ENCODE peak calls at places on chromosomes 11 and 22, in nine cellular contexts. One of them, this sample, is unnamed.

GRCh38 chr11:34812905-34813576 is 103.1 kb downstream of the APIP start:
- DNase-seq in fibroblast of mammary gland: no peak
- DNase-seq in activated CD8-positive, alpha-beta memory T cell treated with anti-CD3 and anti-CD28 coated beads, Interleukin-2, amount 50 U/mL, for 48 hours: no peak
- DNase-seq in mesenchymal stem cell: no peak
- DNase-seq in lower leg skin: no peak
- DNase-seq in left lung: no peak
- DNase-seq in T follicular helper cell: no peak
- DNase-seq in CD8-positive, alpha-beta memory T cell: no peak
- DNase-seq in cortex of kidney: no peak
- DNase-seq in this sample: no peak

GRCh38 chr11:1336836-1337646 is 27.6 kb upstream of the TOLLIP start:
- DNase-seq in mesenchymal stem cell: no peak
- DNase-seq in cortex of kidney: no peak
- DNase-seq in left lung: peak; percentile 92
- DNase-seq in fibroblast of mammary gland: no peak
- DNase-seq in lower leg skin: no peak
- DNase-seq in activated CD8-positive, alpha-beta memory T cell treated with anti-CD3 and anti-CD28 coated beads, Interleukin-2, amount 50 U/mL, for 48 hours: peak; percentile 76
- DNase-seq in T follicular helper cell: peak; percentile 37
- DNase-seq in CD8-positive, alpha-beta memory T cell: peak; percentile 37
- DNase-seq in this sample: peak; percentile 55

GRCh38 chr22:19336133-19337075 is 44.9 kb upstream of the CLTCL1 start:
- DNase-seq in left lung: no peak
- DNase-seq in CD8-positive, alpha-beta memory T cell: no peak
- DNase-seq in cortex of kidney: no peak
- DNase-seq in T follicular helper cell: no peak
- DNase-seq in activated CD8-positive, alpha-beta memory T cell treated with anti-CD3 and anti-CD28 coated beads, Interleukin-2, amount 50 U/mL, for 48 hours: no peak
- DNase-seq in mesenchymal stem cell: no peak
- DNase-seq in fibroblast of mammary gland: no peak
- DNase-seq in lower leg skin: no peak
- DNase-seq in this sample: no peak

GRCh38 chr11:62627718-62628117 is 5.9 kb upstream of the B3GAT3 start:
- DNase-seq in T follicular helper cell: no peak
- DNase-seq in fibroblast of mammary gland: no peak
- DNase-seq in cortex of kidney: no peak
- DNase-seq in CD8-positive, alpha-beta memory T cell: no peak
- DNase-seq in activated CD8-positive, alpha-beta memory T cell treated with anti-CD3 and anti-CD28 coated beads, Interleukin-2, amount 50 U/mL, for 48 hours: no peak
- DNase-seq in lower leg skin: no peak
- DNase-seq in left lung: no peak
- DNase-seq in mesenchymal stem cell: no peak
- DNase-seq in this sample: no peak

GRCh38 chr22:28956506-28956905 is 73.1 kb downstream of the ZNRF3 start:
- DNase-seq in cortex of kidney: no peak
- DNase-seq in fibroblast of mammary gland: no peak
- DNase-seq in CD8-positive, alpha-beta memory T cell: no peak
- DNase-seq in T follicular helper cell: no peak
- DNase-seq in left lung: no peak
- DNase-seq in lower leg skin: no peak
- DNase-seq in activated CD8-positive, alpha-beta memory T cell treated with anti-CD3 and anti-CD28 coated beads, Interleukin-2, amount 50 U/mL, for 48 hours: no peak
- DNase-seq in mesenchymal stem cell: no peak
- DNase-seq in this sample: no peak

GRCh38 chr11:86624366-86624765 is 48.0 kb downstream of the ME3 start:
- DNase-seq in T follicular helper cell: no peak
- DNase-seq in left lung: no peak
- DNase-seq in CD8-positive, alpha-beta memory T cell: no peak
- DNase-seq in cortex of kidney: no peak
- DNase-seq in fibroblast of mammary gland: peak; percentile 31
- DNase-seq in lower leg skin: no peak
- DNase-seq in mesenchymal stem cell: peak; percentile 68
- DNase-seq in activated CD8-positive, alpha-beta memory T cell treated with anti-CD3 and anti-CD28 coated beads, Interleukin-2, amount 50 U/mL, for 48 hours: no peak
- DNase-seq in this sample: no peak

GRCh38 chr11:8250981-8251620 is 12.6 kb downstream of the LMO1 start:
- DNase-seq in CD8-positive, alpha-beta memory T cell: no peak
- DNase-seq in T follicular helper cell: no peak
- DNase-seq in left lung: no peak
- DNase-seq in lower leg skin: no peak
- DNase-seq in fibroblast of mammary gland: no peak
- DNase-seq in cortex of kidney: no peak
- DNase-seq in mesenchymal stem cell: no peak
- DNase-seq in activated CD8-positive, alpha-beta memory T cell treated with anti-CD3 and anti-CD28 coated beads, Interleukin-2, amount 50 U/mL, for 48 hours: peak; percentile 36
- DNase-seq in this sample: no peak

GRCh38 chr22:50146440-50147228 is 23.9 kb upstream of the PANX2 start:
- DNase-seq in lower leg skin: no peak
- DNase-seq in T follicular helper cell: no peak
- DNase-seq in cortex of kidney: no peak
- DNase-seq in mesenchymal stem cell: no peak
- DNase-seq in fibroblast of mammary gland: peak; percentile 83
- DNase-seq in left lung: peak; percentile 80
- DNase-seq in activated CD8-positive, alpha-beta memory T cell treated with anti-CD3 and anti-CD28 coated beads, Interleukin-2, amount 50 U/mL, for 48 hours: no peak
- DNase-seq in CD8-positive, alpha-beta memory T cell: no peak
- DNase-seq in this sample: no peak

GRCh38 chr11:96607890-96608558 is 218.2 kb downstream of the JRKL start:
- DNase-seq in fibroblast of mammary gland: no peak
- DNase-seq in mesenchymal stem cell: no peak
- DNase-seq in T follicular helper cell: no peak
- DNase-seq in cortex of kidney: no peak
- DNase-seq in activated CD8-positive, alpha-beta memory T cell treated with anti-CD3 and anti-CD28 coated beads, Interleukin-2, amount 50 U/mL, for 48 hours: no peak
- DNase-seq in lower leg skin: no peak
- DNase-seq in CD8-positive, alpha-beta memory T cell: no peak
- DNase-seq in left lung: no peak
- DNase-seq in this sample: no peak

GRCh38 chr22:40635940-40636379 is 559 bp downstream of the MRTFA start:
- DNase-seq in activated CD8-positive, alpha-beta memory T cell treated with anti-CD3 and anti-CD28 coated beads, Interleukin-2, amount 50 U/mL, for 48 hours: no peak
- DNase-seq in fibroblast of mammary gland: no peak
- DNase-seq in cortex of kidney: no peak
- DNase-seq in left lung: no peak
- DNase-seq in T follicular helper cell: peak; percentile 6
- DNase-seq in CD8-positive, alpha-beta memory T cell: no peak
- DNase-seq in mesenchymal stem cell: peak; percentile 24
- DNase-seq in lower leg skin: no peak
- DNase-seq in this sample: no peak

GRCh38 chr22:21098099-21098671 is 52.4 kb downstream of the LRRC74B start:
- DNase-seq in activated CD8-positive, alpha-beta memory T cell treated with anti-CD3 and anti-CD28 coated beads, Interleukin-2, amount 50 U/mL, for 48 hours: no peak
- DNase-seq in mesenchymal stem cell: no peak
- DNase-seq in fibroblast of mammary gland: peak; percentile 7
- DNase-seq in cortex of kidney: no peak
- DNase-seq in CD8-positive, alpha-beta memory T cell: no peak
- DNase-seq in T follicular helper cell: no peak
- DNase-seq in lower leg skin: no peak
- DNase-seq in left lung: no peak
- DNase-seq in this sample: no peak

GRCh38 chr22:46149493-46149997 is 781 bp upstream of the PPARA start:
- DNase-seq in lower leg skin: no peak
- DNase-seq in T follicular helper cell: peak; percentile 7
- DNase-seq in fibroblast of mammary gland: no peak
- DNase-seq in CD8-positive, alpha-beta memory T cell: peak; percentile 42
- DNase-seq in activated CD8-positive, alpha-beta memory T cell treated with anti-CD3 and anti-CD28 coated beads, Interleukin-2, amount 50 U/mL, for 48 hours: peak; percentile 62
- DNase-seq in left lung: peak; percentile 87
- DNase-seq in cortex of kidney: no peak
- DNase-seq in mesenchymal stem cell: peak; percentile 37
- DNase-seq in this sample: peak; percentile 25

GRCh38 chr22:19871845-19872778 is 17.4 kb upstream of the GNB1L start:
- DNase-seq in CD8-positive, alpha-beta memory T cell: no peak
- DNase-seq in mesenchymal stem cell: no peak
- DNase-seq in left lung: peak; percentile 72
- DNase-seq in T follicular helper cell: no peak
- DNase-seq in cortex of kidney: no peak
- DNase-seq in activated CD8-positive, alpha-beta memory T cell treated with anti-CD3 and anti-CD28 coated beads, Interleukin-2, amount 50 U/mL, for 48 hours: no peak
- DNase-seq in lower leg skin: no peak
- DNase-seq in fibroblast of mammary gland: no peak
- DNase-seq in this sample: no peak

GRCh38 chr11:93291146-93291545 is 39.4 kb upstream of the DEUP1 start:
- DNase-seq in cortex of kidney: no peak
- DNase-seq in fibroblast of mammary gland: no peak
- DNase-seq in left lung: no peak
- DNase-seq in T follicular helper cell: no peak
- DNase-seq in activated CD8-positive, alpha-beta memory T cell treated with anti-CD3 and anti-CD28 coated beads, Interleukin-2, amount 50 U/mL, for 48 hours: no peak
- DNase-seq in CD8-positive, alpha-beta memory T cell: no peak
- DNase-seq in mesenchymal stem cell: no peak
- DNase-seq in lower leg skin: no peak
- DNase-seq in this sample: no peak

GRCh38 chr22:41579997-41580355 is 9.7 kb downstream of the PMM1 start:
- DNase-seq in mesenchymal stem cell: no peak
- DNase-seq in CD8-positive, alpha-beta memory T cell: no peak
- DNase-seq in cortex of kidney: no peak
- DNase-seq in T follicular helper cell: no peak
- DNase-seq in activated CD8-positive, alpha-beta memory T cell treated with anti-CD3 and anti-CD28 coated beads, Interleukin-2, amount 50 U/mL, for 48 hours: no peak
- DNase-seq in fibroblast of mammary gland: no peak
- DNase-seq in lower leg skin: no peak
- DNase-seq in left lung: no peak
- DNase-seq in this sample: no peak

GRCh38 chr11:117796456-117797428 is at the start of gene DSCAML1:
- DNase-seq in T follicular helper cell: peak; percentile 13
- DNase-seq in activated CD8-positive, alpha-beta memory T cell treated with anti-CD3 and anti-CD28 coated beads, Interleukin-2, amount 50 U/mL, for 48 hours: peak; percentile 73
- DNase-seq in CD8-positive, alpha-beta memory T cell: peak; percentile 28
- DNase-seq in mesenchymal stem cell: no peak
- DNase-seq in cortex of kidney: no peak
- DNase-seq in fibroblast of mammary gland: no peak
- DNase-seq in lower leg skin: no peak
- DNase-seq in left lung: peak; percentile 85
- DNase-seq in this sample: peak; percentile 24

GRCh38 chr11:115456019-115456418 is 48.2 kb downstream of the CADM1 start:
- DNase-seq in lower leg skin: no peak
- DNase-seq in CD8-positive, alpha-beta memory T cell: no peak
- DNase-seq in mesenchymal stem cell: no peak
- DNase-seq in cortex of kidney: no peak
- DNase-seq in T follicular helper cell: no peak
- DNase-seq in left lung: no peak
- DNase-seq in activated CD8-positive, alpha-beta memory T cell treated with anti-CD3 and anti-CD28 coated beads, Interleukin-2, amount 50 U/mL, for 48 hours: no peak
- DNase-seq in fibroblast of mammary gland: no peak
- DNase-seq in this sample: no peak

GRCh38 chr11:17791144-17791543 is 56.6 kb downstream of the KCNC1 start:
- DNase-seq in fibroblast of mammary gland: no peak
- DNase-seq in CD8-positive, alpha-beta memory T cell: no peak
- DNase-seq in mesenchymal stem cell: no peak
- DNase-seq in cortex of kidney: no peak
- DNase-seq in T follicular helper cell: no peak
- DNase-seq in left lung: no peak
- DNase-seq in lower leg skin: no peak
- DNase-seq in activated CD8-positive, alpha-beta memory T cell treated with anti-CD3 and anti-CD28 coated beads, Interleukin-2, amount 50 U/mL, for 48 hours: no peak
- DNase-seq in this sample: no peak

GRCh38 chr11:31560842-31561476 is 51.4 kb downstream of the ELP4 start:
- DNase-seq in lower leg skin: no peak
- DNase-seq in mesenchymal stem cell: no peak
- DNase-seq in activated CD8-positive, alpha-beta memory T cell treated with anti-CD3 and anti-CD28 coated beads, Interleukin-2, amount 50 U/mL, for 48 hours: no peak
- DNase-seq in cortex of kidney: no peak
- DNase-seq in fibroblast of mammary gland: no peak
- DNase-seq in T follicular helper cell: no peak
- DNase-seq in CD8-positive, alpha-beta memory T cell: no peak
- DNase-seq in left lung: no peak
- DNase-seq in this sample: no peak

GRCh38 chr11:3109921-3110706 is 52.9 kb upstream of the CARS1 start:
- DNase-seq in left lung: peak; percentile 87
- DNase-seq in activated CD8-positive, alpha-beta memory T cell treated with anti-CD3 and anti-CD28 coated beads, Interleukin-2, amount 50 U/mL, for 48 hours: peak; percentile 71
- DNase-seq in T follicular helper cell: no peak
- DNase-seq in mesenchymal stem cell: peak; percentile 26
- DNase-seq in lower leg skin: no peak
- DNase-seq in cortex of kidney: no peak
- DNase-seq in fibroblast of mammary gland: peak; percentile 46
- DNase-seq in CD8-positive, alpha-beta memory T cell: no peak
- DNase-seq in this sample: peak; percentile 26

GRCh38 chr22:40499187-40499753 is 128.9 kb downstream of the SGSM3 start:
- DNase-seq in mesenchymal stem cell: peak; percentile 98
- DNase-seq in T follicular helper cell: no peak
- DNase-seq in cortex of kidney: no peak
- DNase-seq in activated CD8-positive, alpha-beta memory T cell treated with anti-CD3 and anti-CD28 coated beads, Interleukin-2, amount 50 U/mL, for 48 hours: no peak
- DNase-seq in left lung: no peak
- DNase-seq in CD8-positive, alpha-beta memory T cell: no peak
- DNase-seq in fibroblast of mammary gland: peak; percentile 99
- DNase-seq in lower leg skin: no peak
- DNase-seq in this sample: no peak

GRCh38 chr22:37631448-37632173 is 7.9 kb upstream of the SH3BP1 start:
- DNase-seq in cortex of kidney: no peak
- DNase-seq in activated CD8-positive, alpha-beta memory T cell treated with anti-CD3 and anti-CD28 coated beads, Interleukin-2, amount 50 U/mL, for 48 hours: no peak
- DNase-seq in mesenchymal stem cell: no peak
- DNase-seq in T follicular helper cell: no peak
- DNase-seq in lower leg skin: no peak
- DNase-seq in fibroblast of mammary gland: no peak
- DNase-seq in left lung: no peak
- DNase-seq in CD8-positive, alpha-beta memory T cell: peak; percentile 30
- DNase-seq in this sample: peak; percentile 31

GRCh38 chr11:126081915-126082250 is 19.2 kb upstream of the CDON start:
- DNase-seq in left lung: no peak
- DNase-seq in activated CD8-positive, alpha-beta memory T cell treated with anti-CD3 and anti-CD28 coated beads, Interleukin-2, amount 50 U/mL, for 48 hours: no peak
- DNase-seq in lower leg skin: no peak
- DNase-seq in T follicular helper cell: no peak
- DNase-seq in cortex of kidney: no peak
- DNase-seq in mesenchymal stem cell: no peak
- DNase-seq in fibroblast of mammary gland: no peak
- DNase-seq in CD8-positive, alpha-beta memory T cell: no peak
- DNase-seq in this sample: no peak

GRCh38 chr11:1946812-1947480 is at the start of gene MRPL23:
- DNase-seq in mesenchymal stem cell: no peak
- DNase-seq in cortex of kidney: no peak
- DNase-seq in T follicular helper cell: peak; percentile 7
- DNase-seq in fibroblast of mammary gland: no peak
- DNase-seq in lower leg skin: no peak
- DNase-seq in CD8-positive, alpha-beta memory T cell: no peak
- DNase-seq in activated CD8-positive, alpha-beta memory T cell treated with anti-CD3 and anti-CD28 coated beads, Interleukin-2, amount 50 U/mL, for 48 hours: peak; percentile 66
- DNase-seq in left lung: no peak
- DNase-seq in this sample: no peak

GRCh38 chr22:46574993-46575914 is 37.8 kb upstream of the CELSR1 start:
- DNase-seq in activated CD8-positive, alpha-beta memory T cell treated with anti-CD3 and anti-CD28 coated beads, Interleukin-2, amount 50 U/mL, for 48 hours: no peak
- DNase-seq in T follicular helper cell: no peak
- DNase-seq in lower leg skin: no peak
- DNase-seq in fibroblast of mammary gland: no peak
- DNase-seq in mesenchymal stem cell: peak; percentile 50
- DNase-seq in cortex of kidney: no peak
- DNase-seq in CD8-positive, alpha-beta memory T cell: no peak
- DNase-seq in left lung: peak; percentile 80
- DNase-seq in this sample: no peak

GRCh38 chr22:45626198-45626651 is 45.4 kb upstream of the ATXN10 start:
- DNase-seq in CD8-positive, alpha-beta memory T cell: no peak
- DNase-seq in activated CD8-positive, alpha-beta memory T cell treated with anti-CD3 and anti-CD28 coated beads, Interleukin-2, amount 50 U/mL, for 48 hours: no peak
- DNase-seq in cortex of kidney: no peak
- DNase-seq in fibroblast of mammary gland: no peak
- DNase-seq in lower leg skin: peak; percentile 42
- DNase-seq in left lung: no peak
- DNase-seq in mesenchymal stem cell: no peak
- DNase-seq in T follicular helper cell: no peak
- DNase-seq in this sample: no peak

GRCh38 chr22:48315415-48316244 is 1512.0 kb downstream of the BRD1 start:
- DNase-seq in T follicular helper cell: no peak
- DNase-seq in fibroblast of mammary gland: no peak
- DNase-seq in lower leg skin: no peak
- DNase-seq in CD8-positive, alpha-beta memory T cell: no peak
- DNase-seq in mesenchymal stem cell: no peak
- DNase-seq in cortex of kidney: no peak
- DNase-seq in left lung: no peak
- DNase-seq in activated CD8-positive, alpha-beta memory T cell treated with anti-CD3 and anti-CD28 coated beads, Interleukin-2, amount 50 U/mL, for 48 hours: no peak
- DNase-seq in this sample: no peak

GRCh38 chr11:22795914-22796313 is 33.7 kb downstream of the SVIP start:
- DNase-seq in CD8-positive, alpha-beta memory T cell: no peak
- DNase-seq in T follicular helper cell: no peak
- DNase-seq in mesenchymal stem cell: no peak
- DNase-seq in fibroblast of mammary gland: no peak
- DNase-seq in lower leg skin: no peak
- DNase-seq in activated CD8-positive, alpha-beta memory T cell treated with anti-CD3 and anti-CD28 coated beads, Interleukin-2, amount 50 U/mL, for 48 hours: no peak
- DNase-seq in cortex of kidney: no peak
- DNase-seq in left lung: no peak
- DNase-seq in this sample: no peak

GRCh38 chr11:44300881-44301855 is 8.8 kb downstream of the ALX4 start:
- DNase-seq in mesenchymal stem cell: peak; percentile 68
- DNase-seq in CD8-positive, alpha-beta memory T cell: no peak
- DNase-seq in fibroblast of mammary gland: peak; percentile 72
- DNase-seq in activated CD8-positive, alpha-beta memory T cell treated with anti-CD3 and anti-CD28 coated beads, Interleukin-2, amount 50 U/mL, for 48 hours: no peak
- DNase-seq in T follicular helper cell: no peak
- DNase-seq in lower leg skin: no peak
- DNase-seq in left lung: no peak
- DNase-seq in cortex of kidney: no peak
- DNase-seq in this sample: no peak

GRCh38 chr22:19120829-19121630 is 1.2 kb downstream of the DGCR2 start:
- DNase-seq in activated CD8-positive, alpha-beta memory T cell treated with anti-CD3 and anti-CD28 coated beads, Interleukin-2, amount 50 U/mL, for 48 hours: no peak
- DNase-seq in CD8-positive, alpha-beta memory T cell: no peak
- DNase-seq in left lung: no peak
- DNase-seq in T follicular helper cell: no peak
- DNase-seq in lower leg skin: no peak
- DNase-seq in mesenchymal stem cell: peak; percentile 69
- DNase-seq in fibroblast of mammary gland: peak; percentile 40
- DNase-seq in cortex of kidney: no peak
- DNase-seq in this sample: peak; percentile 22

GRCh38 chr11:528815-529728 is 6.3 kb downstream of the HRAS start:
- DNase-seq in T follicular helper cell: no peak
- DNase-seq in lower leg skin: no peak
- DNase-seq in mesenchymal stem cell: no peak
- DNase-seq in CD8-positive, alpha-beta memory T cell: no peak
- DNase-seq in left lung: no peak
- DNase-seq in activated CD8-positive, alpha-beta memory T cell treated with anti-CD3 and anti-CD28 coated beads, Interleukin-2, amount 50 U/mL, for 48 hours: peak; percentile 49
- DNase-seq in cortex of kidney: no peak
- DNase-seq in fibroblast of mammary gland: no peak
- DNase-seq in this sample: no peak